ENCODE peak calls at places on chromosomes 3 and 15, in six cellular contexts. D, Y, O, X, Q and C are unnamed samples.

GRCh38 chr15:75809986-75810750 is 33.1 kb upstream of the UBE2Q2 start:
- DNase-seq in D (peak), X (peak), Y (peak), O (peak), Q (peak), C (peak)

GRCh38 chr15:70466895-70467529 is 296.3 kb downstream of the UACA start:
- DNase-seq in Y (peak), Q (peak), X (peak), O (peak), D (peak), C (peak)

GRCh38 chr15:88649753-88650551 is 11.1 kb downstream of the ISG20 start:
- DNase-seq in D (no peak), X (no peak), Q (peak), O (no peak), Y (peak), C (no peak)

GRCh38 chr15:29945943-29946591 is 123.8 kb upstream of the TJP1 start:
- DNase-seq in Y (no peak), Q (no peak), X (no peak), D (no peak), O (no peak), C (no peak)

GRCh38 chr15:77094397-77095030 is 23.6 kb upstream of the TSPAN3 start:
- DNase-seq in O (no peak), Y (no peak), Q (no peak), D (no peak), X (no peak), C (no peak)

GRCh38 chr15:31554261-31554660 is 227.6 kb downstream of the KLF13 start:
- DNase-seq in X (no peak), O (no peak), Q (no peak), Y (peak), D (no peak), C (peak)

GRCh38 chr3:99920530-99921376 is 103.1 kb downstream of the CMSS1 start:
- DNase-seq in O (no peak), Q (peak), D (no peak), Y (peak), X (no peak), C (peak)

GRCh38 chr3:66498718-66499611 is 1.9 kb downstream of the LRIG1 start:
- DNase-seq in D (no peak), Y (no peak), X (no peak), O (no peak), Q (peak), C (no peak)

GRCh38 chr15:58987036-58987435 is 427 bp upstream of the RNF111 start:
- DNase-seq in Q (no peak), D (peak), X (peak), Y (no peak), O (peak), C (no peak)

GRCh38 chr3:172098698-172099494 is 59.5 kb downstream of the FNDC3B start:
- DNase-seq in D (no peak), Q (no peak), O (no peak), X (no peak), Y (no peak), C (no peak)

GRCh38 chr3:197428117-197428761 is 127.5 kb downstream of the BDH1 start:
- DNase-seq in Y (no peak), Q (peak), X (peak), O (no peak), D (peak), C (peak)

GRCh38 chr15:85753791-85754452 is 40.8 kb downstream of the KLHL25 start:
- DNase-seq in Y (no peak), O (no peak), Q (no peak), D (no peak), X (no peak), C (no peak)

GRCh38 chr3:127064391-127065137 is 81.6 kb downstream of the PLXNA1 start:
- DNase-seq in Q (no peak), O (no peak), D (no peak), Y (no peak), X (peak), C (no peak)

GRCh38 chr3:127457094-127457475 is 133.4 kb downstream of the TPRA1 start:
- DNase-seq in X (no peak), D (no peak), O (no peak), Q (no peak), Y (peak), C (no peak)

GRCh38 chr15:66099950-66100671 is 153.4 kb downstream of the MEGF11 start:
- DNase-seq in D (no peak), X (no peak), Y (no peak), Q (no peak), O (no peak), C (no peak)

GRCh38 chr15:44199393-44199792 is 4.3 kb upstream of the FRMD5 start:
- DNase-seq in O (no peak), Q (no peak), D (no peak), Y (no peak), X (no peak), C (no peak)

GRCh38 chr3:197430961-197431910 is 124.5 kb downstream of the BDH1 start:
- DNase-seq in Q (no peak), Y (no peak), O (no peak), X (no peak), D (no peak), C (no peak)

DNA sequence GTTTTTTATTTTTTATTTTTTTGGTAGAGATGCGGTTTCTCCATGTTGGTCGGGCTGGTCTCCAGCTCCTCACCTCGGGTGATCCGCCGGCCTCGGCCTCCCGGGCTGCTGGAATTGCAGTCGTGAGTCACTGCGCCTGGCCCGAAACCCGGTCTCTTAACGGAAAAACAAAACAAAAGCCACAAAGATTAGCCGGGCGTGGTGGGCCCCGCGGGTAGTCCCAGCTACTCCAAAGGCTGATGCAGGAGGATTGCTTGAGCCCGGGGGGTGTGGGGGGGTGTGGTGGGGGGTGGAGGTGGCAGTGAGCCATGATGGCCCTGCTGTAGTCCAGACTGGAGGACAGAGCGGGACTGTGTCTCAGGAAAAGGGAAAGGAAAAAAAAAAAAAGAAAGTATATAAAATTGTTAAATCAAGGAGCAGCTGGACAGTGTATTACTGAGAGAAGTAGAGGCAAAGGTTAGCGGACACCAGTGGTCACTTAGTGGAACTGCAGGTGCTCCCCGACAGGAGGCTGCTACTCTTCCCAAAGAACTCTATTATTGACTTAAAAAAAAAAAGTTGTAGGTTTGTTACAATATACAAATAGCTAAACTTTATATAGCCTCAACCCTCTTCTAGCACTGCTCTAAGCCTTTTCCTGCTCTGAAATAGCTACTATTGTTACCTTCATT is 30.3 kb upstream of the TUBGCP5 start:
- DNase-seq in O (no peak), D (peak), Q (no peak), Y (no peak), X (peak), C (no peak)
- TF ChIP-seq CTCF in O (peak), D (peak), Q (no peak), Y (no peak), X (no peak), C (no peak)

DNA sequence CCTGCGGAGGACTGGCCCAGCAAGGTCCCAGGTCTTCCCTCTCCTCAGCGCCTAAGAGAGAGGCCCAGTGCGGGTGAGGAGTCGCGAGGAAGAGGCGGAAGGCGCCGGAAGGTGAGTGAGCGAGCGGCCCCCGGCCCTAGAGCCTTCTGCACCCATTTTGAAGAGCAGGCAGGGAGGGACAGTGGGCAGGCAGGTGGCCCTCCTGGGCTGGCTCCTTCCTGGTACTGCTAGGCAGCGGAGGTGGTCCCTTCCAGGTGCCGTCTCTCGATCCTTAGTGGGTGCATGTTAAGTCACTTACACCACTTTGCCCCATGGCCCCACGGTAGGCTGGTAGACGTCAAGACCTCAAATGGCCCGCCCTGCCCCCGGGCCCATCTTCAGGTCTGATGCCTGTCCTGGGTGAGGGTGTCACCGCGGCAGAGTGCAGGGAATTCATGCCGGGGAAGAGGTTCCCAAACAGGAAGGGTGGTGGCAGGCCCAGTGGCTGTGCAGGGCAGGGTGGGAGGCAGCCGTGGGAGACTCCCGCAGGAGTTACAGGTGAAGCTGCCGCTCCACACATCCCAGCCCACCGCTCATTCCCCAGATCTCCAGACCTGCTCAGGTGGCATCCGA is 14.4 kb downstream of the PAK6 start:
- DNase-seq in X (no peak), Q (no peak), D (no peak), Y (no peak), O (no peak), C (no peak)
- H3K4me3 ChIP-seq in X (no peak), Q (peak), D (peak), Y (no peak), O (peak), C (peak)

DNA sequence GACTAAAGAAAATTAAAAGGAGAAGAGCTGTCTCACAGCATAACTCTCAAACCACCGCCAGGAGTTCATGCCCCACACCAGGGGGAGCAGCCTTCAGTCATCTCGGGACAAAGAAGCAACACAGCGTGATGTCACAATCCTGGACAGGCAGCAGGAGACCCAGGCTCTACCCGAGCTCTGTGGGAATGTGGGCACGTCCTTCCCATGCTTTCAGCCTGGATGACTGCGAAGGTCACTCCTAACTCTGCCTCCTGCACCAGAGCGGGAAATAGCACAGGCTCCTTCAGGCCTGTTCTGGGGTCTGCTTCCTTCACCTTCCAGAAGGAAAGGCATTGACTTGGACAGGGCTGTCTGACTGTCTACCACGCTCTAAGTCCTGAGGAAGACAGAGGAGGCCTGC is 31.3 kb downstream of the NOX5 start:
- DNase-seq in Y (no peak), D (no peak), Q (no peak), O (no peak), X (no peak), C (no peak)
- TF ChIP-seq CTCF in Y (no peak), D (no peak), Q (no peak), O (no peak), X (no peak), C (no peak)

DNA sequence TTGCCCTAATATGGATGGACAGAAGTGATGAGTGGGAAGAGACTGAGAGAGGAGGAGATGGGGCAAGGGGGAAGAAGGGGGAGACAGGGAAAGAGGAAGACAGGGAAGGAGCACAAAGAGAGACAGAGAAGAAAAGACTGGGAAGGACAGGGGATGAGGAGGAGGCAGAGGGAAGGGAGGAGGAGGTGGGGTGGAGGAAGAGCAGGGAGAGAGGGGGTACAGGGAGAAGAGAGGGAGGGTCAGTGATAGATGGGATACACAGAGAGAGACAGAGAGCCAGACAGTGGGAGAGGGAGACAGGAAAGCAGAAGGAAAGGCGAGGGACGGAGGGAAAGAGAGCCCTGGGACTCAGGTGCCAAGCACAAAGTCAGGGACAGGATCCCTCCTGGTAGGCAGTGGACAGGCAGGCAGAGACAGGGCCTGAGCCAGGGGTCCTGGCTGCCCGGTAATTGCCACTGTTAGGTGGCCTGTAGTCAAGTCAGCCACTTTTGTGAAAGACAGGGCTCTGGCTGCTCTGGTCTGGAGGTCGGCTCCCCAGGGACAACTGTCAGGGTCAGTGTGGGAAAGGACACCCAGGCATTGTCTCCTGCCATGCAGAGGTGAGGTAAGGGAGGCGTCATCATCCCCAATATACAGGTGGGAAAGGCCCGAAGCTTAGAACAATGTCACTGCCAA is 9.8 kb downstream of the VILL start:
- DNase-seq in D (no peak), X (no peak), O (no peak), Y (no peak), Q (no peak), C (no peak)
- H3K4me3 ChIP-seq in D (no peak), X (no peak), O (no peak), Y (no peak), Q (no peak), C (no peak)

GRCh38 chr3:30521156-30521555 is 85.2 kb upstream of the TGFBR2 start:
- DNase-seq in D (no peak), O (no peak), Q (no peak), X (no peak), Y (no peak), C (no peak)

GRCh38 chr3:30516238-30516637 is 90.2 kb upstream of the TGFBR2 start:
- DNase-seq in Y (no peak), O (no peak), Q (no peak), X (no peak), D (no peak), C (no peak)

GRCh38 chr3:30520695-30521094 is 85.7 kb upstream of the TGFBR2 start:
- DNase-seq in Y (no peak), Q (no peak), O (no peak), D (no peak), X (no peak), C (no peak)

GRCh38 chr3:30518872-30519271 is 87.5 kb upstream of the TGFBR2 start:
- DNase-seq in Y (no peak), O (no peak), X (no peak), D (no peak), Q (no peak), C (no peak)

DNA sequence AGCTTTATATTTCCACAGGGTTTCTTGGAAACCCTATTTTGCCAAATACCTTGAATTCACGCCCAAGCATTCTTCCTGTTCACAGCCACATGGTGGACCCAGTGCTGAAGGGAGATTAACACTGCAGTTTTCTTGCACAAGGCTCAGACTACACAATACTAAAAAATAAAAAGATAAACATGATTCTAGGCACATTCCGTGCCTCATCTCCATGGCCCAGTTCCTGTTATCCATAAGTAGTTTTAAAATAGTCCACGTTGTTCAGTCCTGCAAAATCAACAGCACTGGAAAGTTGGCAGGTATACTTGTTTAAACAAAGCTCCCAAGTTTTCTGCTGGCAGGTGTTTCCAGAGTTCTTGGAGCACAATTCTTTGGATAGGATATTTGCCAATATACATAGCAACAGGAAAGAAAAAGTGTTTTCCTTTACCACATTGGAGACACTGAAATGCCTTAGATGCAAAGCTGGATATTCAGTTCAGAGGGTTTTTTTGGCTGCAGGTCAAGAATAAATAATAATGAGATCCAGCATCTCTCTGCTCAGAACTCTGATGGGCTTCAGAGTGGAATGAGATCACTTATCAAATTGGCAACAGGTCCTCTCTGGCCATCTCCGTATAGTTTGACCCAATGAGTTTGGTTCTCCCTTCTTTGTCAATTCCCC is 88.1 kb upstream of the TGFBR2 start:
- DNase-seq in Q (peak), Y (peak), O (no peak), D (no peak), X (peak), C (no peak)
- TF ChIP-seq CTCF in Q (no peak), Y (no peak), O (no peak), D (no peak), X (no peak), C (no peak)

DNA sequence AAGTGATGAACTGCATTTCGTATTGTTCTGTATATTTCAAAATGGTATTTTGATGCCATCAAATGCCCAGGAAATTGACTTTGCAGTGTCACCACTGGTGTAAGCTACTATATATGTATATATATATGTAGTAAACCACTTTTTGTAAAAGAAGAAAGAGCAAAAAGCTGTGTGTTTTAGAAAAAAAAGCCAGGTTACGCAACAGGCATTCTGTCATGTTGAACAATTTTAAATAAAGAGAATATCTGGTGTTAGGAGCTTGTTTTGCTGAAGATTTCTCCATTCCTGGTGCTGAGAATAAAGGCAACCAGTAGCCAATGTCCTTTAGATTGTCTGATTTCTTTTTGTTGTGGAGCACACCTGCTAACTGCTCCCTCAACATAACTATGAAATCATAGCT is 3.7 kb upstream of the ABHD10 start:
- DNase-seq in Y (no peak), D (no peak), Q (no peak), O (no peak), X (no peak), C (no peak)
- H3K4me3 ChIP-seq in Y (no peak), D (no peak), Q (no peak), O (no peak), X (no peak), C (no peak)